ENCODE peak calls at places on chromosomes 6 and 20, in four cellular contexts. V, T, P and Y are unnamed samples.
A peak's percentile ranks its signal among the peaks of the same experiment; 100 is the strongest.

GRCh38 chr20:32577023-32577422 is 8.1 kb downstream of the NOL4L start:
- DNase-seq in V (no peak), T (no peak), P (no peak), Y (no peak)

GRCh38 chr6:146364816-146365594 is 178.6 kb upstream of the RAB32 start:
- DNase-seq in V (no peak), T (no peak), P (no peak), Y (no peak)

GRCh38 chr20:32984196-32984595 is 20.0 kb downstream of the SUN5 start:
- DNase-seq in V (no peak), T (no peak), P (no peak), Y (peak; percentile 1)

GRCh38 chr6:35046098-35046497 is 95.0 kb downstream of the TCP11 start:
- DNase-seq in V (no peak), T (no peak), P (no peak), Y (no peak)

GRCh38 chr20:61724376-61724775 is 341.3 kb downstream of the TAF4 start:
- DNase-seq in V (no peak), T (no peak), P (no peak), Y (no peak)

GRCh38 chr6:93792751-93793150 is 373.4 kb upstream of the EPHA7 start:
- DNase-seq in V (no peak), T (no peak), P (no peak), Y (no peak)

GRCh38 chr20:53692465-53693067 is 98.9 kb upstream of the ZNF217 start:
- DNase-seq in V (no peak), T (no peak), P (no peak), Y (no peak)

GRCh38 chr6:129920103-129920798 is 59.1 kb upstream of the TMEM244 start:
- DNase-seq in V (no peak), T (no peak), P (no peak), Y (peak; percentile 14)

GRCh38 chr6:14452567-14453527 is 335.3 kb downstream of the CD83 start:
- DNase-seq in V (no peak), T (no peak), P (no peak), Y (no peak)

GRCh38 chr20:36941403-36941835 is 10.1 kb downstream of the SAMHD1 start:
- DNase-seq in V (no peak), T (no peak), P (no peak), Y (no peak)

GRCh38 chr20:1337441-1337840 is 8.5 kb upstream of the SDCBP2 start:
- DNase-seq in V (no peak), T (no peak), P (no peak), Y (no peak)

GRCh38 chr6:54173084-54173483 is 61.8 kb downstream of the MLIP start:
- DNase-seq in V (no peak), T (no peak), P (no peak), Y (no peak)

GRCh38 chr6:56541736-56542366 is 100.8 kb downstream of the DST start:
- DNase-seq in V (no peak), T (peak; percentile 15), P (no peak), Y (no peak)

GRCh38 chr20:46074006-46074405 is 15.8 kb downstream of the NCOA5 start:
- DNase-seq in V (no peak), T (no peak), P (no peak), Y (no peak)

GRCh38 chr6:11207199-11207968 is 25.1 kb downstream of the NEDD9 start:
- DNase-seq in V (peak; percentile 92), T (no peak), P (peak; percentile 76), Y (no peak)

GRCh38 chr20:57237006-57237953 is 29.2 kb downstream of the BMP7 start:
- DNase-seq in V (no peak), T (no peak), P (no peak), Y (no peak)

GRCh38 chr6:53815381-53816119 is 20.7 kb downstream of the LRRC1 start:
- DNase-seq in V (no peak), T (no peak), P (no peak), Y (no peak)

GRCh38 chr20:31972481-31973386 is 4.8 kb downstream of the XKR7 start:
- DNase-seq in V (no peak), T (no peak), P (no peak), Y (no peak)

GRCh38 chr20:3318226-3318884 is 79.4 kb upstream of the SLC4A11 start:
- DNase-seq in V (peak; percentile 51), T (no peak), P (no peak), Y (no peak)

GRCh38 chr20:18397090-18397489 is 69.7 kb downstream of the DZANK1 start:
- DNase-seq in V (no peak), T (no peak), P (no peak), Y (no peak)

GRCh38 chr20:1844723-1845523 is 50.3 kb upstream of the SIRPA start:
- DNase-seq in V (peak; percentile 93), T (peak; percentile 64), P (no peak), Y (no peak)

GRCh38 chr6:106159531-106159940 is 73.4 kb downstream of the PRDM1 start:
- DNase-seq in V (peak; percentile 54), T (no peak), P (no peak), Y (no peak)

GRCh38 chr6:25774120-25774730 is 19.7 kb downstream of the SLC17A4 start:
- DNase-seq in V (no peak), T (no peak), P (no peak), Y (no peak)

GRCh38 chr20:10927011-10927583 is 253.3 kb upstream of the JAG1 start:
- DNase-seq in V (no peak), T (no peak), P (no peak), Y (no peak)

GRCh38 chr6:13418838-13419237 is 68.6 kb downstream of the GFOD1 start:
- DNase-seq in V (no peak), T (no peak), P (peak; percentile 68), Y (no peak)

GRCh38 chr20:2248837-2249236 is 47.0 kb upstream of the TGM3 start:
- DNase-seq in V (no peak), T (no peak), P (no peak), Y (no peak)

DNA sequence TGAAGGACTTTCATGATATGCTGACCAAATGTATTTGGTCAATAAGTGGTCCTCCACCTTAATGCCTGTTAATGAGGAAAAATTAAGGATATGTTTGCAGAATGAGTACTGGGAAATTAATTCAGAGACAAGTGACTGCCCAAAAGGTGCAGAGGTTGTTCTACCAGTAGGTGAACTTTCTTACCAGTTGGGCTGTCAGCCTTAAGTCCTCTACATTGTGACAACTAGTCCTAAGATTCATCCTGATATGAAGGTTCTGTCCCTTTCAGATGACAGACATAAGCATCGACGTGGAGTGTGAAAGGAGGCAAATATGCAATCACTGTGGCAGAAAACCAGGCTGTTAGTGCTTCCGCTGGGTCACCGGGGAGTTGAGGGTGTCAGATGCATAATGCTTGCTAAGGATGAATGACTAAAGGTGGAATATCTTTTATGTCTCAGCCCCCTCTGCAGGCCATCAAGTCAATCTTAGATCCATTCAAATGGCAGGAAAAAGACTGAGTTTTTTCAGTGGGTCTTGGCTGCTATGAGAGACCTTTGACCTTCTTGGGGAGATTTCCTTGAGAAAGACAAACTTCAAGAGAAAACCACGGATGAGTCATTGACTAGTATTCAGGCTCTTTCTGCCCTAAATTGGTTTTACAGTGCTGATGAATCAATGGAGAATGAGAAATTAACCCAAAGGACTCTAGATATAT is 226.0 kb downstream of the TPBG start:
- DNase-seq in V (peak; percentile 4), T (peak; percentile 46), P (no peak), Y (no peak)
- TF ChIP-seq CTCF in V (peak; percentile 27), T (peak; percentile 44), P (no peak), Y (no peak)

DNA sequence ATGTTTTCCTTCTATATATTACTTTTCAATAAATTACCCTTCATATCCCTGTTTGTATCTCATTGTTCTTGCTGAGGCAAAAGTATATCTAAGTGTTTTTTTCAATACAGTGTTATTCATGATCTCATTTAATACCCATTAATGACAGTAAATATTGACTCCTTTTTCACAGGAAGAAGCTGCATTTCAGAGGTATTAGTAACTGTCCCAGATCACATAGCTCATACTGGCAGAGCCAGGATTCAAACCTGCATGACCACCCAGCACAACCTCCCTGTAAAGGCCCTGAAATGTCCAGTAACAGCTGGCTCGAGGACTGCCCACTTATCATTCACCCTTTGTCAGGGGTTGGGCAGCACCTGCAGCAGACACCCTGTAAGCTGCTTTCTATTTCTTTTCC is 841.9 kb upstream of the GJE1 start:
- DNase-seq in V (no peak), T (no peak), P (no peak), Y (no peak)
- H3K4me3 ChIP-seq in V (no peak overlapping the region), T (no peak overlapping the region), P (no peak overlapping the region), Y (no peak overlapping the region)

GRCh38 chr6:63549076-63549475 is 23.2 kb upstream of the LOC128125822 start:
- DNase-seq in V (no peak), T (no peak), P (no peak), Y (no peak)
- TF ChIP-seq CTCF in V (no peak), T (no peak), P (no peak), Y (no peak)

DNA sequence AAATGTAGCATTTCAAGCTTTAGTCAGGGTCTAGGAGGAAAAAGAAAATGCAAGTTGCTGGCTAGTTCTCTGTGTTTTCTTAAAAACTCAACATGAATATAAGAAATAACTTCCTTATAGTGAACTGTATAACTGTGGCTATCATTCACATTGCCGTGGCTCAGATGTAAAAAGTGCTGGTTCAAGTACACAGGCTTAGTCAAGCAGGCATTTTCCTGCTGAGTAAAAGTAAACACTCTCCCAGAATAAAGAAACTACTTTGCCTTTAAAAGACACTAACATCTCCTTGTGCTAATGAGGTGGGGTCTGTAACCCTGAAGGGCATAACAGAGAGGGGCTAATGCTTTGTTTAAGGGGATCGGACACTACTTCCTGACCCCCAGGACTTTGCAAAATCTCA is 3.3 kb downstream of the ATP5F1E start:
- DNase-seq in V (no peak), T (no peak), P (no peak), Y (no peak)
- H3K4me3 ChIP-seq in V (peak overlapping the region; percentile 38), T (peak overlapping the region; percentile 10), P (no peak overlapping the region), Y (no peak overlapping the region)

DNA sequence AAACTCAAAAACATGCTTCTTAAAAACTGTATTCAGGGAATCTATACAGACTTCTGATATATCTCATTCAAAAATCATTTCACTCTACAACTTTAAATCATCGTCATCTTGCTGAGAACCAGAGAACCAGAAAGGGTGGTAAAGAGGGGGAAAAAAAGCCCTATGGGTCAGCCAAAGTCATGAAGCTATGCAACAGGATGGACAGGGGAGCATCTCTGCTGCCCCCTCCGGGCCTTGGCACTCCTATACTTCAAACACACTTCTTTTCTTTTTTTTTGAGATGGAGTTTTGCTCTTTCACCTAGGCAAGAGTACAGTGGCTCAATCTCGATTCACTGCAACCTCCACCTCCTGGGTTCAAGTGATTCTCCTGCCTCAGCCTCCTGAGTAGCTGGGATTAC is 73.5 kb upstream of the NFATC2 start:
- DNase-seq in V (no peak), T (no peak), P (no peak), Y (no peak)
- TF ChIP-seq CTCF in V (no peak), T (peak; percentile 49), P (no peak), Y (no peak)